ENCODE peak calls at places on chromosomes 2 and 18, in four cellular contexts. E, C, I and B are unnamed samples.

GRCh38 chr2:102485151-102485769 is 12.2 kb downstream of the SLC9A4 start:
- DNase-seq in E (no peak), C (no peak), I (no peak), B (no peak)

GRCh38 chr2:37705191-37705590 is 33.7 kb upstream of the CDC42EP3 start:
- DNase-seq in C (no peak), E (no peak), I (no peak), B (no peak)

GRCh38 chr2:239662413-239663120 is 261.7 kb upstream of the HDAC4 start:
- DNase-seq in C (no peak), E (no peak), I (no peak), B (no peak)

GRCh38 chr2:241558532-241559488 is at the start of gene BOK:
- DNase-seq in I (peak), C (peak), E (peak), B (no peak)

GRCh38 chr2:238565031-238565430 is 138.3 kb downstream of the ASB1 start:
- DNase-seq in E (no peak), I (no peak), C (no peak), B (no peak)

GRCh38 chr2:169095631-169096105 is 26.3 kb downstream of the DHRS9 start:
- DNase-seq in C (no peak), I (no peak), E (peak), B (no peak)

GRCh38 chr2:105393373-105394055 is 5.3 kb downstream of the FHL2 start:
- DNase-seq in C (no peak), I (no peak), E (no peak), B (no peak)

GRCh38 chr2:202545523-202545922 is 89.2 kb upstream of the FAM117B start:
- DNase-seq in I (no peak), C (no peak), E (no peak), B (no peak)

GRCh38 chr2:216408426-216409315 is 3.6 kb upstream of the SMARCAL1 start:
- DNase-seq in C (peak), E (no peak), I (no peak), B (no peak)

GRCh38 chr2:66901344-66901743 is 466.4 kb downstream of the MEIS1 start:
- DNase-seq in C (no peak), I (no peak), E (no peak), B (no peak)

GRCh38 chr18:73461780-73462059 is 593.9 kb upstream of the NETO1 start:
- DNase-seq in C (no peak), I (no peak), E (no peak), B (no peak)

GRCh38 chr2:9673914-9674481 is 43.2 kb upstream of the YWHAQ start:
- DNase-seq in C (no peak), E (peak), I (no peak), B (no peak)

GRCh38 chr2:70248810-70249438 is 496 bp upstream of the TIA1 start:
- DNase-seq in C (peak), I (peak), E (no peak), B (peak)

GRCh38 chr2:143482761-143483160 is 353.5 kb downstream of the ARHGAP15 start:
- DNase-seq in E (no peak), I (no peak), C (no peak), B (no peak)

GRCh38 chr2:163548970-163549369 is 186.8 kb downstream of the FIGN start:
- DNase-seq in C (no peak), E (no peak), I (no peak), B (no peak)

GRCh38 chr2:119820275-119820674 is 60.6 kb downstream of the PTPN4 start:
- DNase-seq in E (no peak), C (no peak), I (no peak), B (peak)

GRCh38 chr18:59921384-59921891 is 21.6 kb downstream of the PMAIP1 start:
- DNase-seq in E (no peak), C (no peak), I (no peak), B (no peak)

GRCh38 chr18:65725421-65726050 is 25.3 kb upstream of the CDH7 start:
- DNase-seq in C (peak), I (peak), E (no peak), B (peak)

GRCh38 chr2:231182500-231182899 is 15.9 kb upstream of the ARMC9 start:
- DNase-seq in E (peak), I (no peak), C (no peak), B (peak)

GRCh38 chr18:8781671-8782070 is 76.3 kb downstream of the MTCL1 start:
- DNase-seq in I (no peak), E (no peak), C (peak), B (no peak)

GRCh38 chr2:56448403-56448998 is 264.7 kb downstream of the CCDC85A start:
- DNase-seq in C (peak), I (no peak), E (no peak), B (no peak)

GRCh38 chr2:128435576-128436497 is 117.2 kb upstream of the HS6ST1 start:
- DNase-seq in C (no peak), E (no peak), I (no peak), B (no peak)

GRCh38 chr2:128436498-128437180 is 118.0 kb upstream of the HS6ST1 start:
- DNase-seq in E (no peak), C (no peak), I (no peak), B (no peak)

GRCh38 chr2:128437181-128437520 is 118.5 kb upstream of the HS6ST1 start:
- DNase-seq in I (no peak), E (no peak), C (no peak), B (no peak)

GRCh38 chr2:128432423-128432822 is 113.8 kb upstream of the HS6ST1 start:
- DNase-seq in I (no peak), C (no peak), E (no peak), B (no peak)

DNA sequence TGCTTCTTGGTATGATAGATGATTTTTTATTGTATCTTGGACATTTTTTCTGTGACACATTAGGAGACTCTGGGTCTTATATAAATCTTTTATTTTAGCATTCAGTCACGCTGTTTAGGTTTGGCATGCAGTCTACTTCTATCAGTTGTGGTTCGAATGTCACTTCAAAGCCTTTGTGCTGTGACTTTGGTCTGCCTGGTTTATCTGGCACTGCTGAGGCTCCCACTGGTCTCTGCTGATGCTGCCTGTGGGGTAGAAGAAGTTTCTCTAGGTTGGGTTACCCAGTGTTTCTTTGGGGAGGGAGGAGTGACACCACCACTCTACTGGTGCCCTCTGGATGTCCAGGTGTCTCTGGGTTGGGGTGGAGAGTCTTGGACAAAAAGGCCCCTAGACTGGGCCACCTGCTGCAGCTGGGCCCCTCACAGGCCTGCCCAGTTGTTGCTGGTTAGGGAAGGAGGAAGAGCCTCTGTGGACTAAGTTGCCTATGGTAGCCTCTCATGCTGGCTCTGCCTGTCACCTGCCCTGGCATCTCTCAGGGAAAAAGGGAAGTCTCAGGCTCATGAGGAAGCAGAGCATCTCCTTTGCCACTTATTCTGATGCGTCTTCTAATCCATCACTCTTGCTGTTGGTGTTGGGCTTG is 115.4 kb upstream of the HS6ST1 start:
- DNase-seq in E (no peak), I (no peak), C (no peak), B (no peak)
- TF ChIP-seq ELF4 in E (no peak), I (no peak), C (no peak), B (no peak)

GRCh38 chr2:73836141-73836943 is 7.6 kb downstream of the STAMBP start:
- DNase-seq in I (no peak), E (no peak), C (no peak), B (no peak)

GRCh38 chr2:73837847-73838585 is 9.3 kb downstream of the STAMBP start:
- DNase-seq in E (no peak), I (no peak), C (no peak), B (no peak)

GRCh38 chr2:73841912-73842738 is 13.4 kb downstream of the STAMBP start:
- DNase-seq in I (no peak), E (no peak), C (peak), B (no peak)

GRCh38 chr2:73839653-73840411 is 11.1 kb downstream of the STAMBP start:
- DNase-seq in E (no peak), I (no peak), C (no peak), B (no peak)

GRCh38 chr2:73838889-73839539 is 10.3 kb downstream of the STAMBP start:
- DNase-seq in C (no peak), E (no peak), I (no peak), B (no peak)
- TF ChIP-seq ELF4 in C (no peak), E (no peak), I (no peak), B (no peak)

GRCh38 chr2:85275984-85276540 is 51.7 kb downstream of the TGOLN2 start:
- DNase-seq in C (no peak), E (no peak), I (no peak), B (no peak)

GRCh38 chr2:85276571-85277121 is 51.1 kb downstream of the TGOLN2 start:
- DNase-seq in I (no peak), C (no peak), E (no peak), B (no peak)

GRCh38 chr2:85277416-85278158 is 50.2 kb downstream of the TGOLN2 start:
- DNase-seq in I (no peak), E (no peak), C (no peak), B (no peak)

GRCh38 chr2:85281553-85281952 is 46.2 kb downstream of the TGOLN2 start:
- DNase-seq in I (no peak), E (no peak), C (no peak), B (no peak)

GRCh38 chr2:85278361-85278760 is 49.4 kb downstream of the TGOLN2 start:
- DNase-seq in C (no peak), E (no peak), I (no peak), B (no peak)
- TF ChIP-seq ELF4 in C (no peak), E (no peak), I (no peak), B (no peak)

GRCh38 chr2:227933891-227934290 is 62.5 kb downstream of the DAW1 start:
- DNase-seq in I (no peak), C (no peak), E (no peak), B (no peak)
- TF ChIP-seq ELF4 in I (no peak), C (no peak), E (no peak), B (no peak)

GRCh38 chr2:8573942-8574195 is 108.0 kb upstream of the ID2 start:
- DNase-seq in C (peak), E (no peak), I (no peak), B (no peak)

GRCh38 chr2:8575810-8576423 is 105.9 kb upstream of the ID2 start:
- DNase-seq in C (no peak), I (no peak), E (no peak), B (no peak)

GRCh38 chr2:8576525-8577157 is 105.2 kb upstream of the ID2 start:
- DNase-seq in E (no peak), I (no peak), C (no peak), B (no peak)

GRCh38 chr2:8574196-8575010 is 107.5 kb upstream of the ID2 start:
- DNase-seq in I (no peak), C (peak), E (no peak), B (no peak)

GRCh38 chr2:8575011-8575750 is 106.7 kb upstream of the ID2 start:
- DNase-seq in E (no peak), I (no peak), C (peak), B (no peak)
- TF ChIP-seq ELF4 in E (no peak), I (no peak), C (no peak), B (no peak)

GRCh38 chr2:46352621-46353020 is 55.4 kb downstream of the EPAS1 start:
- DNase-seq in C (no peak), I (no peak), E (no peak), B (no peak)

GRCh38 chr2:46351388-46352141 is 54.4 kb downstream of the EPAS1 start:
- DNase-seq in C (no peak), I (peak), E (no peak), B (no peak)

GRCh38 chr2:46349115-46349547 is 51.9 kb downstream of the EPAS1 start:
- DNase-seq in C (peak), I (no peak), E (no peak), B (no peak)

GRCh38 chr2:46347649-46348280 is 50.6 kb downstream of the EPAS1 start:
- DNase-seq in I (no peak), C (no peak), E (no peak), B (no peak)

DNA sequence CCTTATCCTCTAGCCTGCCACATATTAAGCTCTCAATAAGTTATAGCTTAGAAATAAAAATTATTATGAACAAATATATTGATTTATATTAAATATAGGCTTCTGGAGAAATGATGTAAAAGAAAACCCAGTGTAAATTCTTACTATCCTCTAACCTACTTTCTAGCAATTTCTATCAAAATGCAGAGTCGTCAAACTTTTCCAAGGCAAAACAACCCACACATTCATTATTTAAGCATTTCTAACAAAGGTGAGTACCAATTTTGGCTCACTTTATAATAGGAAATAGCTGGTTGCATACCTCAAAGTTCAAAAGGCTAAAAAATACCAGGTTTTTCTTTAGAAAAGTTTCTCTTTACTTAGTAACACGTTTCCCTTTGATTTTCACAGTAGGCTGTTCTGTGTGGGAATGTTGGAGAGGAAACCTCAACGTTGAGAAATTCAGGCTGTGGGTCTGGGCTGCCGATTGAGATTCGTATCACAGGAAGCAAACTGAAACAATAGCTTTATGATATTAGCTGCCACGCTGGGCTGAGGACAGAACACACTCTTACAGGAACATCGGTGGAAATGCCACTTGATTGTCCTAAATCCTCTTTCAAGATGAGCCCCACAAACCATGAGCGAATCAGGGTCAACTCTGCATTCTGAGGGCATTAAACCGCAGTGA is 53.0 kb downstream of the EPAS1 start:
- DNase-seq in I (no peak), C (no peak), E (no peak), B (no peak)
- TF ChIP-seq ELF4 in I (no peak), C (no peak), E (no peak), B (no peak)

DNA sequence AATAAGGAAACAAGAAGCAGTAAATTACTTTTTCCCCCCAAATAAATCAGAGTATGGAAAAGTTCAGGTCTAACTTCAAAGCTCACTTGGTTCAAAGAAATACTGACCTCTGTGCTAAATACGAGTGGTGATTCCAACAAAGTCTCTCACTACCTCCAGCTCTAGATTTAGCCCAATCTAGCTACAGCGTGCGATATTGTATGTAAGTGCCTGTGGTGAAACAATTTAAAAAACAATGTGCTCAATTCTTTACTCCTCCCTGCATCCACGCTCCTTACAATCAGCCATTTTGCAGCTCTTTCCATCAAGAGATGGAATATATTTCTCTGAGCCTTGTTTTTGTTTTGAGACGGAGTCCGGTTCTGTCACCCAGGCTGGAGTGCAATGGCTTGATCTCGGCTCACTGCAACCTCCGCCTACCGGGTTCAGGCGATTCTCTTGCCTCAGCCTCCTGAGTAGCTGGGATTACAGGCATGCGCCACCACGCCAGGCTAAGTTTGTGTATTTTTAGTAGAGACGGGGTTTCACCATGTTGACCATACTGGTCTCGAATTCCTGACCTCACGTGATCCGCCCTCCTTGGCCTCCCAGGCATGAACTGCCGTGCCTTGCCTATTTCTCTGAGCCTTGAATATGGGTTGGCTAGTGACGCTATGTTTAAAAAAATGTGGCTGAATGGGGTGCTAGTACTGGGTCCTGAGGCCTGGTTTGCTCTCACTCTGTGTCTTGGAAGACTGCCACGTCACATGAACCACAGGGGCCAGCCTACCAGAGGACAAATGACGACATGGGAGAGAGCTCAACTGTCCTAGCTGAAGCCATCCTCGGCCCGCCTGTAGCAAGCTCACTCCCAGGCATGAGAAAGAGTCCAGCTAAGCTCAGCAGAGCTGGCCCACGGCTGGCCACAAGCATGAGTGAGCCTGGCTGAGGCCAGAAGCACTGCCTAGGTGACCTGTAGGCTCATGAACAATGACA is 14.8 kb downstream of the WDFY1 start:
- DNase-seq in C (peak), I (no peak), E (peak), B (peak)
- TF ChIP-seq ELF4 in C (no peak), I (no peak), E (no peak), B (no peak)

DNA sequence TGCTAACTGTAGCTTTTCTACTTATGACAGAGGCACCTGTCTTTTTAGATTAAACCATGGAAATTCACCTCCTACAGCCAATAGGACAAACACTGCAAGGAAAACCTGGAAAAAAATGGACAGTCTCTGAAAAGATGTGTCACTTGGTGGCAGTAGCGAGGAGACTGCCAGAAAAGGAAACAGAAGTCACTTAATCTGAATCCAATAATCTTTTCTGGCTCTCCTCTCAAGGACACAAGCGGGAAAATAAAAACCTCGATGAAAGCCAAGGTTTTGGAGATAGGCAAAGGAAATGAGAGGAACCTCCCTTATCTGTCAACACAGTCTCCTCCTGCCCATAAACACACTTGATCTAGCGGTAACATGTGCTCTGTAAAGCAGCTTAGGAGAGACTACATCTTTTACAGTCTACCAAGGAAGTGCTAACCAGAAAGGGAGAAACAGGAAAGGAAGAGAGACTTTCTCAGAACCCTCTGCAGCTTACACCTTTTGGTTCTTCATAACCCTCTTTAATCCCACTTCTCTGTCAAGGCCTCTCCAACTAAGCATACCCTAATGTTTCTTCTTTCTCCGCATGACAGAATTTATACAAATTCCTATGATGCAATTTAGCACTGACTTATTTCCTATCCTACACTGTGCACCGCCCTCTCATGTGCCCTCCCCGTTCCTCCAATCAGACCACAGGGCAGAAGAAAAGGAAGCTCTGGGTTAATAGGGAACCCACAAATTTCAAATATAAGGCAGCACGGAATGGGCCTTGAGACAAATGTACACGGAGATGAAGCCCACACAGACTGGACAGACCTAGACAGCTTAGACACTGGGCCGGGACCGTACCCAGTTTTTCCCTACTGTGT is 52.8 kb downstream of the CLASP1 start:
- DNase-seq in C (peak), E (peak), I (no peak), B (peak)
- TF ChIP-seq ELF4 in C (no peak), E (peak), I (no peak), B (no peak)